ENCODE peak calls at places on chromosome 16, in nine cellular contexts. P, T, E, U, F, K, O, X and I are unnamed samples.

GRCh38 chr16:4370570-4371480 is 823 bp upstream of the VASN start:
- DNase-seq in F (no peak), K (no peak), X (peak; percentile 82), U (peak; percentile 63), O (no peak), E (peak; percentile 57), T (no peak), P (peak; percentile 90), I (no peak)

GRCh38 chr16:50448981-50449380 is 80.2 kb upstream of the BRD7 start:
- DNase-seq in U (no peak), E (no peak), X (no peak), P (peak; percentile 36), K (no peak), T (no peak), F (no peak), O (no peak), I (no peak)

GRCh38 chr16:11094075-11094593 is 149.8 kb downstream of the CLEC16A start:
- DNase-seq in F (peak; percentile 77), T (no peak), U (no peak), E (peak; percentile 44), P (peak; percentile 79), X (peak; percentile 80), K (peak; percentile 68), O (no peak), I (no peak)

GRCh38 chr16:49075709-49076108 is 205.9 kb downstream of the CBLN1 start:
- DNase-seq in U (no peak), E (no peak), O (no peak), P (no peak), T (peak; percentile 88), F (no peak), K (no peak), X (no peak), I (no peak)

GRCh38 chr16:11497851-11498289 is 88.8 kb downstream of the LITAF start:
- DNase-seq in U (no peak), X (no peak), P (no peak), E (no peak), T (no peak), O (no peak), F (peak; percentile 92), K (no peak), I (no peak)

GRCh38 chr16:85878875-85879274 is 20.1 kb upstream of the IRF8 start:
- DNase-seq in P (no peak), T (no peak), E (no peak), U (no peak), X (no peak), K (no peak), F (no peak), O (no peak), I (no peak)

GRCh38 chr16:4651842-4652241 is 27.2 kb downstream of the MGRN1 start:
- DNase-seq in K (no peak), E (no peak), F (no peak), X (no peak), T (no peak), O (no peak), U (no peak), P (no peak), I (no peak)

GRCh38 chr16:27880312-27880711 is 183.2 kb downstream of the GSG1L start:
- DNase-seq in U (no peak), E (no peak), P (no peak), T (no peak), O (no peak), K (no peak), X (no peak), F (no peak), I (no peak)

GRCh38 chr16:11255737-11256656 is at the start of gene SOCS1:
- DNase-seq in T (peak; percentile 96), U (peak; percentile 78), K (peak; percentile 83), X (peak; percentile 93), O (peak; percentile 59), P (peak; percentile 92), E (peak; percentile 88), F (peak; percentile 47), I (peak; percentile 86)

GRCh38 chr16:3486506-3487215 is 8.6 kb downstream of the C16orf90 start:
- DNase-seq in F (no peak), X (no peak), P (no peak), O (no peak), K (no peak), U (no peak), E (no peak), T (no peak), I (no peak)

GRCh38 chr16:89337965-89338364 is 120.5 kb downstream of the ZNF778 start:
- DNase-seq in X (no peak), K (no peak), F (no peak), E (no peak), U (no peak), O (no peak), P (no peak), T (no peak), I (no peak)

GRCh38 chr16:16041196-16041892 is 91.9 kb downstream of the ABCC1 start:
- DNase-seq in E (no peak), P (no peak), X (no peak), F (no peak), U (no peak), O (no peak), K (no peak), T (no peak), I (peak; percentile 80)

GRCh38 chr16:81566245-81567007 is 121.8 kb downstream of the CMIP start:
- DNase-seq in X (no peak), E (no peak), T (no peak), F (no peak), U (no peak), O (no peak), P (no peak), K (no peak), I (no peak)

GRCh38 chr16:81567087-81567486 is 122.5 kb downstream of the CMIP start:
- DNase-seq in F (no peak), P (no peak), K (no peak), O (no peak), X (no peak), T (no peak), E (no peak), U (no peak), I (no peak)

GRCh38 chr16:81569361-81570034 is 124.9 kb downstream of the CMIP start:
- DNase-seq in O (no peak), K (no peak), U (peak; percentile 69), T (no peak), X (no peak), E (no peak), P (no peak), F (no peak), I (peak; percentile 77)

GRCh38 chr16:81568749-81569087 is 124.1 kb downstream of the CMIP start:
- DNase-seq in K (no peak), E (no peak), U (no peak), F (no peak), T (no peak), O (no peak), P (no peak), X (no peak), I (no peak)

GRCh38 chr16:81567987-81568748 is 123.6 kb downstream of the CMIP start:
- DNase-seq in F (no peak), P (no peak), U (peak; percentile 87), K (no peak), X (no peak), E (no peak), O (no peak), T (no peak), I (peak; percentile 47)
- TF ChIP-seq POLR2AphosphoS5 in F (no peak), P (no peak), U (no peak), K (no peak), X (no peak), E (no peak), O (no peak), T (no peak), I (no peak)

GRCh38 chr16:30758988-30759461 is 2.8 kb downstream of the CFAP119 start:
- DNase-seq in U (no peak), O (no peak), E (no peak), P (peak; percentile 66), X (no peak), T (no peak), F (no peak), K (no peak), I (no peak)
- TF ChIP-seq POLR2A in U (no peak), O (no peak), E (no peak), P (no peak), X (no peak), T (no peak), F (no peak), K (no peak), I (no peak)

GRCh38 chr16:81732699-81733098 is 46.4 kb upstream of the PLCG2 start:
- DNase-seq in T (no peak), P (no peak), K (no peak), F (no peak), O (no peak), X (no peak), U (no peak), E (no peak), I (no peak)

GRCh38 chr16:81733295-81733694 is 45.8 kb upstream of the PLCG2 start:
- DNase-seq in E (no peak), K (no peak), O (no peak), F (no peak), P (no peak), T (no peak), X (no peak), U (no peak), I (no peak)

GRCh38 chr16:81737885-81738536 is 41.1 kb upstream of the PLCG2 start:
- DNase-seq in K (peak; percentile 72), U (peak; percentile 96), T (peak; percentile 94), F (peak; percentile 79), O (peak; percentile 73), P (peak; percentile 89), X (peak; percentile 90), E (peak; percentile 92), I (peak; percentile 94)

GRCh38 chr16:81731636-81732035 is 47.5 kb upstream of the PLCG2 start:
- DNase-seq in U (no peak), X (no peak), F (no peak), K (no peak), O (no peak), T (no peak), E (no peak), P (no peak), I (no peak)

DNA sequence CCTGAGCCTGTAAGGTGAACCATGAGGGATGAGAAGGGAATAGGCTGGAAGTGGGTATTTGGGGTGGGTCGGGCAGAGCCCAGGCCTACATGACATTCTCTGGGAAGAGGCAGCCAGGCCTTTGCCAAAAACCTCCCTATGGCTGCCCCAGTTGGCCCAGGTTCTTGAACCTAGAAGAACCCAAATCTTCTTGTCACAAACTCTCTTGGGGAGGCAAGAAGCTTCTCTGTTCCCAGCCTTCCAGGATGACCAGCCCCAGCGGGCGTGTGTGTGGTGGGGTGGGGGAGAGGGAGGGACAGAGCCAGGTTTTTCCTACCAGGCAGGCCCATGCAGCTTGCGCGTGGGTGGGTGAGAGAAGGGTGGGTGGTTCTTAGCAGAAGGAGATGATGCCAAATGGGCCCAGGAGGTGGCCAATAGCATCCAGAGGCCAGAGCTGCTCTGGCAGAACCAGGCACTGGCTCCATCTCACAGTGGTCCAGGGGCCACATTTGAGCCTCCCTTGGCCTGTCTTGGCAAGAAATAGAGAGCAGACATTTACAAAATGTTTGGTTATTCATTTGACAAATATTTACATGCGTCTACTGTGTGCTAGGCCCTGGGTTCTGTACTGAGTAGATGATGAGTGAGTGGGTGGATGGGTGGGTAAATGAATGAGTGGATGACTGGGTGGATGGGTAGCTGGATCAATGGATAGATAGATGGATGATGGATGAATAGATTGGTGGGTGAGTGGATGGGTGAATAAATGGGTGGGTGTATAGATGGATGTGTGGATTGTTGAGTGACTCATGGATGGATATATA is 44.3 kb upstream of the PLCG2 start:
- DNase-seq in X (no peak), E (no peak), K (no peak), O (no peak), U (no peak), T (no peak), F (no peak), P (no peak), I (no peak)
- TF ChIP-seq POLR2AphosphoS5 in X (no peak), E (no peak), K (no peak), O (no peak), U (no peak), T (no peak), F (no peak), P (no peak), I (no peak)

GRCh38 chr16:87956169-87956770 is 5.0 kb downstream of the BANP start:
- DNase-seq in T (no peak), K (peak; percentile 50), X (peak; percentile 64), U (no peak), P (no peak), F (no peak), E (peak; percentile 53), O (no peak), I (no peak)
- TF ChIP-seq POLR2A in T (no peak), K (no peak), X (no peak), U (no peak), P (no peak), F (no peak), E (peak; percentile 30), O (no peak), I (no peak)